ENCODE peak calls at places on chromosomes 4 and X, in seven cellular contexts. D is T-helper 9 cell; R is OCI-LY7; M is GM04504; G is activated CD4-positive, alpha-beta T cell treated with anti-CD3 and anti-CD28 coated beads for 1 hour; C is WERI-Rb-1; X is globus pallidus. J is an unnamed sample.

GRCh38 chrX:7446815-7447214 is 298.9 kb upstream of the PUDP start:
- DNase-seq in D (no peak), R (no peak), M (no peak), G (no peak), C (no peak), X (no peak), J (no peak)

GRCh38 chr4:148883891-148884290 is 441.7 kb upstream of the NR3C2 start:
- DNase-seq in D (no peak), R (no peak), M (no peak), G (no peak), C (no peak), X (no peak), J (no peak)

GRCh38 chr4:76315267-76315918 is 8.9 kb downstream of the STBD1 start:
- DNase-seq in D (no peak), R (no peak), M (no peak), G (no peak), C (no peak), X (no peak), J (no peak)

GRCh38 chr4:181085584-181085983 is 1157.6 kb upstream of the TENM3 start:
- DNase-seq in D (no peak), R (no peak), M (no peak), G (no peak), C (no peak), X (no peak), J (no peak)

GRCh38 chr4:148415500-148415899 is 26.7 kb downstream of the NR3C2 start:
- DNase-seq in D (no peak), R (peak), M (no peak), G (no peak), C (no peak), X (peak), J (no peak)

GRCh38 chr4:85777908-85778808 is 303.2 kb downstream of the ARHGAP24 start:
- DNase-seq in D (no peak), R (peak), M (no peak), G (no peak), C (no peak), X (no peak), J (no peak)

GRCh38 chr4:36064147-36064546 is 180.2 kb downstream of the ARAP2 start:
- DNase-seq in D (no peak), R (no peak), M (no peak), G (no peak), C (no peak), X (no peak), J (no peak)

GRCh38 chr4:27387706-27388105 is 527.1 kb downstream of the STIM2 start:
- DNase-seq in D (no peak), R (no peak), M (no peak), G (no peak), C (no peak), X (peak), J (no peak)

GRCh38 chr4:156475322-156475721 is 496.3 kb downstream of the PDGFC start:
- DNase-seq in D (no peak), R (no peak), M (no peak), G (no peak), C (no peak), X (peak), J (peak)

GRCh38 chr4:108959497-108959896 is 196.6 kb upstream of the ETNPPL start:
- DNase-seq in D (no peak), R (no peak), M (no peak), G (no peak), C (no peak), X (no peak), J (no peak)

J was measured in D341Med.